ENCODE peak calls at places on chromosomes 3 and 15, in nine cellular contexts. H is H1; L is ovary; D is CD4-positive, CD25-positive, alpha-beta regulatory T cell; N is endothelial cell of umbilical vein; T is aorta; B is astrocyte; U is CD8-positive, alpha-beta memory T cell; X is Peyer's patch. V is an unnamed sample.

GRCh38 chr15:95327661-95328060 is 1002.8 kb upstream of the NR2F2 start:
- DNase-seq in H (no peak), N (peak; percentile 81), U (no peak), D (no peak), T (no peak), B (no peak), L (peak; percentile 65), X (no peak), V (no peak)

GRCh38 chr15:80208758-80209734 is 43.0 kb downstream of the CTXND1 start:
- DNase-seq in X (no peak), H (no peak), N (no peak), T (no peak), L (no peak), U (no peak), B (no peak), D (no peak), V (no peak)

GRCh38 chr3:136141891-136142290 is 54.2 kb downstream of the MSL2 start:
- DNase-seq in N (no peak), X (no peak), T (no peak), U (no peak), B (peak; percentile 52), L (no peak), D (no peak), H (no peak), V (no peak)

GRCh38 chr3:13015286-13016082 is 57.7 kb downstream of the IQSEC1 start:
- DNase-seq in T (peak; percentile 80), X (peak; percentile 81), B (no peak), L (no peak), N (no peak), D (peak; percentile 86), U (peak; percentile 80), H (no peak), V (no peak)

GRCh38 chr15:77187751-77188464 is 117.0 kb upstream of the TSPAN3 start:
- DNase-seq in B (peak; percentile 58), D (peak; percentile 32), H (no peak), N (peak; percentile 98), U (no peak), X (peak; percentile 40), L (no peak), T (peak; percentile 64), V (no peak)

GRCh38 chr3:68468695-68469375 is 463.5 kb downstream of the TAFA4 start:
- DNase-seq in T (no peak), B (no peak), X (no peak), D (no peak), N (no peak), U (no peak), H (no peak), L (no peak), V (no peak)

GRCh38 chr15:55461447-55461846 is 46.6 kb downstream of the DNAAF4 start:
- DNase-seq in B (no peak), L (no peak), T (no peak), X (no peak), N (no peak), H (no peak), U (no peak), D (no peak), V (no peak)

GRCh38 chr3:82386656-82387055 is 625.2 kb upstream of the GBE1 start:
- DNase-seq in X (no peak), U (no peak), B (no peak), L (no peak), D (no peak), H (no peak), N (no peak), T (no peak), V (no peak)

GRCh38 chr15:74340139-74340538 is 27.3 kb downstream of the CYP11A1 start:
- DNase-seq in N (no peak), D (no peak), U (no peak), H (no peak), T (peak; percentile 11), B (no peak), X (no peak), L (no peak), V (no peak)

GRCh38 chr3:180420804-180421203 is 181.2 kb upstream of the TTC14 start:
- DNase-seq in D (no peak), T (no peak), X (no peak), L (no peak), U (no peak), B (no peak), H (no peak), N (no peak), V (no peak)

GRCh38 chr3:155083313-155083905 is 3.3 kb downstream of the MME start:
- DNase-seq in X (no peak), B (no peak), U (no peak), T (no peak), D (no peak), N (no peak), L (no peak), H (no peak), V (no peak)

GRCh38 chr15:99928429-99928981 is 195.3 kb upstream of the LYSMD4 start:
- DNase-seq in D (peak; percentile 85), L (peak; percentile 90), X (peak; percentile 71), T (peak; percentile 89), N (peak; percentile 54), B (peak; percentile 55), H (peak; percentile 80), U (peak; percentile 85), V (no peak)

DNA sequence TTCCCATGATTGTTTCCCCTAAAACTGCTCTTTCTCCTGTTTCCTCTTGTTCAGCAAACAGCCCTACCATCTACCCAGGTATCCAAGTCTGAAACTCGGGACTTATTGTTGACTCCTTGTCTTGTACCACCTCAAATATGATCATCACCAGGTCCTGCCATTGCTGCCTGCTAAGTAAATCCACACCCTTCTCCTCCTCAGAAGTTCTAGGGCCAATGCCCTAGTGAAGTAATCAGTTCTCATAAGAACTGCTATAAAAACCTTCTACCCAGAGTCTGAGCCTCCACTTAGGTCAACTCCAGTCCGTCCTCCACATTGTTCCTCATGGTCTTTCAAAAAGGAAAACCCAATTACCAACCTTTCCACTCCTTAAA is 77.0 kb upstream of the IL12A start:
- DNase-seq in H (no peak), L (no peak), U (no peak), N (no peak), X (no peak), T (no peak), B (no peak), D (peak; percentile 10), V (no peak)
- H3K4me3 ChIP-seq in H (no peak overlapping the region), L (no peak overlapping the region), U (peak overlapping the region; percentile 31), N (no peak overlapping the region), X (no peak overlapping the region), T (peak overlapping the region; percentile 76), B (no peak overlapping the region), D (peak overlapping the region; percentile 63), V (peak overlapping the region; percentile 59)

GRCh38 chr3:9897408-9898372 is 5.0 kb upstream of the IL17RE start:
- DNase-seq in U (no peak), B (peak; percentile 53), H (no peak), D (no peak), X (no peak), L (no peak), T (no peak), N (peak; percentile 75), V (no peak)

GRCh38 chr3:9902372-9903237 is at the start of gene IL17RE:
- DNase-seq in B (no peak), T (peak; percentile 56), H (peak; percentile 73), D (no peak), X (no peak), U (no peak), N (no peak), L (no peak), V (no peak)

GRCh38 chr3:9901967-9902366 is 681 bp upstream of the IL17RE start:
- DNase-seq in N (peak; percentile 59), U (peak; percentile 35), T (no peak), X (no peak), H (no peak), D (peak; percentile 37), L (no peak), B (no peak), V (no peak)

GRCh38 chr3:9899289-9899791 is 3.3 kb upstream of the IL17RE start:
- DNase-seq in H (no peak), L (no peak), N (no peak), X (no peak), D (no peak), U (no peak), B (no peak), T (no peak), V (no peak)

DNA sequence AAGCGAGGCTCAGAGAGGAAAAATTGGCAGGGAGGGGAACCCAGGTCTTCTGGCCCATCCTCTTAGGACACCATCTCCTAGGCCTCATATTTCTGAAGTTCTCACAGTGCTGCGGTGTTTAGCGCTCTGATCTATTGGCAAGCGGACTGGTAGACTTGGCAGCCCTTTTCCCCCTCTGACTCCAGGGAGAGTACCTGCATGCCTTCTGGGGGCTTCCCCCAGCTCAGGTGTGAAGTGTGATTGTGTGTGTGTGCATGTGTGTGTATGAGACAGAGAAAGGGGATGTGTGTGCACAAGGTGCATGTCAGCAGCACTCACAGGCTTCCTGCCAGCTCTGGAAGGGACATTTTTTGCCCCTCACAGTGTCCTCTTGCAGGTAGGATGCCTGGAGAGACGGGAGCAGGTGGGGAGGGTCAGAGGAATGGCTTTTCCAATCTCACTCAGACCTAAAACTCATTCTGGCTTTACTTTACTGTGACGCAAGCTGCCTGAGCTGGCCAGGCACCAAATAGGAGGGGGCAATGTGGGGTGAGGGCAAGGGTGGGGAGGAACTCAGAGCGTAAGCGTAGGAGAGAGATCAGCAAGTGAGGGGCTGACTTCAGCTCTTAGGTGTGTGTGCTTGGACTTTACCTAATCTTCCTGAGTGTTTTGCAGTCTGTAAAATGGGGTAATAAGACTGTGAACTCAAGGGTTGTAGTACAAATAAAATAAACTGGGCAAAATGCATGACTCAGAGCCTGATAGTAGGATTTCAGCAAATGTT is 4.0 kb upstream of the IL17RE start:
- DNase-seq in T (no peak), H (no peak), X (no peak), L (no peak), D (no peak), B (no peak), N (no peak), U (no peak), V (no peak)
- H3K4me1 ChIP-seq in T (no peaks in the 10 kb centered on the region), H (peaks cover 8% of the 10 kb centered on the region), X (no peaks in the 10 kb centered on the region), L (peaks cover 1% of the 10 kb centered on the region), D (peaks cover 20% of the 10 kb centered on the region), B (peaks cover 24% of the 10 kb centered on the region), N (peaks cover 42% of the 10 kb centered on the region), U (peaks cover 19% of the 10 kb centered on the region), V (peaks cover 7% of the 10 kb centered on the region)

DNA sequence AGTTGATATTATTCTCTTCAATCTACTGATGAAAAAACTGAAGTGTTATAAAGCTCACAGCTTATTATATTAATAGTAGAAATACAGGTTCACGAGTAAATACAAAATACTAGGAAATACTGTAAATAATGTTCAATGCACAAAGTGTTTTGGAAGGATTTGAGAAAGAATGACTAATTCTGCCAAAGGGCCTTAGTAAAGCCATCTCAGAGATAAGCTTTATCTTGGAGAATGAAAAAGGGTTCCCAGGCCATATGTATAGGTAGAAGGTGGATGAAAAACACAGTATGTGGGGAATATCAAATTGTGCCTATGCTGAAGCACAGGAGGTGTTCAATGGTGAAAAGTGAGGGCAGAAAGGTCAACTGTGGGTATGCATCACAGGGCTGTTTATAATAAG is 123.5 kb downstream of the CMSS1 start:
- DNase-seq in L (no peak), D (no peak), X (no peak), U (no peak), H (no peak), N (no peak), T (no peak), B (no peak), V (no peak)
- H3K4me3 ChIP-seq in L (no peak overlapping the region), D (no peak overlapping the region), X (no peak overlapping the region), U (no peak overlapping the region), H (no peak overlapping the region), N (no peak overlapping the region), T (no peak overlapping the region), B (no peak overlapping the region), V (no peak overlapping the region)

DNA sequence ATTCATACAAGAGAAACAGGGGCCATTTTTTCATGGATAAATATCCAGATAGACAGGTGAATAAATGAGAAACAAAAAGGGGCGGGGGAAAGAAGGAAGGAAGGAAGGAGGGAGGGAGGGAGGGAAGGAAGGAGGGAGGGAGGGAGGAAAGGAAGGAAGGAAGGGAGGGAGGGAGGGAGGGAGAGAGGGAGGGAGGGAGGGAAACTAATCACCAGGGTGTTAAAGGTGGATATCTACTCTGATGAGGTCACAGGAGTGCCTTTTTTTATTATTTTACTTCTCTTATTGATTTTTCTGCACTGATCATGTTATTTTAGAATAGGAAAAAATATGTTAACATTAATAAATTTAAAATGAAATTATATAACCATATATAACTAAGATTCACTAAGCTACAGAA is 10.4 kb upstream of the VEPH1 start:
- DNase-seq in N (no peak), U (no peak), X (no peak), D (no peak), H (no peak), T (no peak), L (no peak), B (no peak), V (no peak)
- H3K4me1 ChIP-seq in N (no peaks in the 10 kb centered on the region), U (no peaks in the 10 kb centered on the region), X (no peaks in the 10 kb centered on the region), D (no peaks in the 10 kb centered on the region), H (no peaks in the 10 kb centered on the region), T (no peaks in the 10 kb centered on the region), L (no peaks in the 10 kb centered on the region), B (no peaks in the 10 kb centered on the region), V (no peaks in the 10 kb centered on the region)